ENCODE peak calls at places on chromosome 11, in seven cellular contexts. P is tibial artery, Q is cardiac muscle cell, W is AG04450, E is lower lobe of right lung, H is stomach, O is IMR-90. U is an unnamed sample. For H3K27me3, the result is how much of the 10 kb centered on the place peaks cover.

GRCh38 chr11:45305874-45306623 is 19.9 kb upstream of the SYT13 start:
- DNase-seq in P (no peak), Q (no peak), W (no peak), E (no peak), H (no peak), O (no peak), U (no peak)

GRCh38 chr11:72045849-72046248 is 34.5 kb downstream of the NUMA1 start:
- DNase-seq in P (no peak), Q (no peak), W (no peak), E (no peak), H (no peak), O (no peak), U (no peak)

GRCh38 chr11:23569134-23569533 is 708.9 kb upstream of the CCDC179 start:
- DNase-seq in P (no peak), Q (no peak), W (no peak), E (no peak), H (no peak), O (no peak), U (no peak)

GRCh38 chr11:19367051-19367709 is 126.4 kb upstream of the E2F8 start:
- DNase-seq in P (no peak), Q (no peak), W (no peak), E (no peak), H (no peak), O (peak), U (no peak)

GRCh38 chr11:10898763-10899541 is 41.1 kb upstream of the ZBED5 start:
- DNase-seq in P (no peak), Q (no peak), W (no peak), E (peak), H (no peak), O (no peak), U (no peak)

GRCh38 chr11:128714881-128715280 is 21.0 kb downstream of the FLI1 start:
- DNase-seq in P (no peak), Q (no peak), W (peak), E (no peak), H (no peak), O (peak), U (no peak)

GRCh38 chr11:125364085-125364822 is 131.8 kb downstream of the FEZ1 start:
- DNase-seq in P (no peak), Q (no peak), W (no peak), E (no peak), H (no peak), O (peak), U (no peak)

GRCh38 chr11:72144807-72145565 is 9.5 kb downstream of the FOLR3 start:
- DNase-seq in P (no peak), Q (no peak), W (peak), E (no peak), H (no peak), O (peak), U (no peak)

GRCh38 chr11:92550411-92550810 is 325.8 kb downstream of the FAT3 start:
- DNase-seq in P (no peak), Q (no peak), W (no peak), E (no peak), H (peak), O (no peak), U (no peak)

GRCh38 chr11:120512727-120513435 is 1.3 kb downstream of the GRIK4 start:
- DNase-seq in P (peak), Q (no peak), W (no peak), E (peak), H (peak), O (no peak), U (peak)

GRCh38 chr11:78228467-78228866 is 39.7 kb downstream of the USP35 start:
- DNase-seq in P (no peak), Q (peak), W (peak), E (no peak), H (no peak), O (peak), U (no peak)

GRCh38 chr11:46381836-46382643 is 571 bp downstream of the MDK start:
- DNase-seq in P (no peak), Q (peak), W (no peak), E (no peak), H (no peak), O (no peak), U (no peak)

GRCh38 chr11:44946268-44946667 is 4.4 kb downstream of the TP53I11 start:
- DNase-seq in P (peak), Q (no peak), W (no peak), E (no peak), H (no peak), O (no peak), U (peak)

GRCh38 chr11:64729851-64730382 is 6.9 kb upstream of the NRXN2 start:
- DNase-seq in P (no peak), Q (peak), W (no peak), E (no peak), H (peak), O (no peak), U (no peak)

GRCh38 chr11:13486926-13487660 is 8.7 kb downstream of the PTH start:
- DNase-seq in P (no peak), Q (peak), W (no peak), E (peak), H (peak), O (no peak), U (no peak)

GRCh38 chr11:113806403-113806802 is 26.8 kb downstream of the CLDN25 start:
- DNase-seq in P (no peak), Q (peak), W (no peak), E (no peak), H (no peak), O (peak), U (no peak)

GRCh38 chr11:45149483-45150056 is 3.1 kb downstream of the PRDM11 start:
- DNase-seq in P (no peak), Q (no peak), W (no peak), E (no peak), H (no peak), O (no peak), U (no peak)

GRCh38 chr11:58980159-58980843 is 41.0 kb downstream of the GLYATL1 start:
- DNase-seq in P (no peak), Q (no peak), W (no peak), E (no peak), H (no peak), O (no peak), U (no peak)

GRCh38 chr11:2138436-2139117 is 612 bp downstream of the IGF2 start:
- DNase-seq in P (no peak), Q (no peak), W (no peak), E (no peak), H (no peak), O (no peak), U (no peak)

DNA sequence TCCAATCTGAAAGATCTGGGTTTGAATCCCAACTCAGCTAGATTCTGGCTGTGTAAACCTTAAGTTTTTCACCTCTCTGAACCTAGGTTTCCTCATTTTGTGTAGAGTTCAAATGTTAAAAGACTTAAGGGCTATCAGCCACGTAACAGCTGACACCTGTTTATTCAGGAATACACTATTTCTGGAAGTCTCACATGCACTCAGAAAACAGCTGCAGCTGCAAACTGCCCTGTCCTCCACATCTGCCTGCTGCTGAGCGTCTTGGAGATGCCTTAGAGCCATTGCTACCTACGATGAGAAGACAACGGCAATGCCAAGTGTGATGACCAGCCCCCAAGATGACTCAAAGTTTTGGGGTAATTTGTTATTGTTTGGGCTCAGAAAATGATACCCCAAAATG is 6.7 kb upstream of the TRIM44 start:
- DNase-seq in P (no peak), Q (no peak), W (no peak), E (no peak), H (no peak), O (no peak), U (no peak)
- H3K27me3 ChIP-seq in P (under half), Q (half or more), W (under half), E (under half), H (under half), O (under half), U (under half)

GRCh38 chr11:87300640-87301381 is 263.1 kb downstream of the TMEM135 start:
- DNase-seq in P (no peak), Q (no peak), W (no peak), E (no peak), H (no peak), O (peak), U (no peak)
- TF ChIP-seq CTCF in P (no peak), Q (no peak), W (no peak), E (no peak), H (no peak), O (no peak), U (no peak)

GRCh38 chr11:35619030-35619753 is 932 bp downstream of the FJX1 start:
- DNase-seq in P (peak), Q (no peak), W (no peak), E (peak), H (no peak), O (peak), U (peak)
- H3K27me3 ChIP-seq in P (under half), Q (half or more), W (under half), E (under half), H (under half), O (under half), U (under half)

DNA sequence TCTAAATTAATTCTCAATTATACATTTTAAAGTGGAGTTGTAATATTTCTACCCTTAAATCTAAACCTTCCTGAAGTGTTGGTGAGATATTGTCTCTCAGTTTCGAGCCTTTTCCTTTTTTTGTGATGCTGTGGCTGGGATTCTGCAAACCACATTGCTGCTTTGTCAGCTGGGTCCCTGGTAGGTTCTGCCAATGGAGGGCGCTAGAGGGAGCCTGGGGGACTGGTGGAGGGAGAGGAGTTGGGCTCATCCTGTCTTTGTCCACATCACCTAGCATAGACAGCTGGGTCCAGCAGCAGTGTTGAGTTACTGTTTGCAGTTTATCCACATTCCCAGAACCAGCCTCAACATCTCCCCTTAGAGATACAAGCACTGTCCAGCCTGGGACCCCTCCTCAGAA is 41.0 kb downstream of the TRAF6 start:
- DNase-seq in P (no peak), Q (no peak), W (no peak), E (no peak), H (no peak), O (no peak), U (no peak)
- TF ChIP-seq CTCF in P (no peak), Q (peak), W (peak), E (peak), H (no peak), O (peak), U (no peak)

GRCh38 chr11:61581030-61581928 is at the start of gene SYT7:
- DNase-seq in P (peak), Q (peak), W (peak), E (peak), H (peak), O (peak), U (peak)
- H3K27me3 ChIP-seq in P (under half), Q (under half), W (half or more), E (under half), H (under half), O (half or more), U (under half)

GRCh38 chr11:68792400-68792955 is 41.2 kb upstream of the TESMIN start:
- DNase-seq in P (no peak), Q (no peak), W (no peak), E (no peak), H (no peak), O (peak), U (no peak)

GRCh38 chr11:68796779-68797178 is 44.9 kb downstream of the CPT1A start:
- DNase-seq in P (no peak), Q (no peak), W (no peak), E (no peak), H (no peak), O (no peak), U (no peak)

GRCh38 chr11:68803766-68804165 is 38.0 kb downstream of the CPT1A start:
- DNase-seq in P (no peak), Q (no peak), W (no peak), E (no peak), H (no peak), O (no peak), U (no peak)

GRCh38 chr11:68798221-68798813 is 43.4 kb downstream of the CPT1A start:
- DNase-seq in P (no peak), Q (peak), W (no peak), E (no peak), H (no peak), O (no peak), U (no peak)
- TF ChIP-seq CTCF in P (peak), Q (peak), W (peak), E (peak), H (peak), O (peak), U (peak)

GRCh38 chr11:116544721-116545120 is 228.1 kb downstream of the BUD13 start:
- DNase-seq in P (peak), Q (no peak), W (no peak), E (no peak), H (no peak), O (no peak), U (no peak)
- H3K27me3 ChIP-seq in P (under half), Q (under half), W (under half), E (under half), H (under half), O (under half), U (under half)